ENCODE peak calls at places on chromosomes 13 and 19, in five cellular contexts. One of them, this sample, is unnamed. For H3K4me1, the result is how much of the 10 kb centered on the place peaks cover.

GRCh38 chr13:80086304-80086721 is 254.6 kb downstream of the SPRY2 start:
- DNase-seq in CD8-positive, alpha-beta memory T cell: no peak
- DNase-seq in upper lobe of right lung: no peak
- DNase-seq in uterus: no peak
- DNase-seq in Caco-2: no peak
- DNase-seq in this sample: no peak

GRCh38 chr13:28704919-28705318 is 13.9 kb downstream of the SLC46A3 start:
- DNase-seq in CD8-positive, alpha-beta memory T cell: no peak
- DNase-seq in upper lobe of right lung: no peak
- DNase-seq in uterus: no peak
- DNase-seq in Caco-2: no peak
- DNase-seq in this sample: no peak

GRCh38 chr13:113828282-113828825 is 35.5 kb downstream of the GAS6 start:
- DNase-seq in CD8-positive, alpha-beta memory T cell: no peak
- DNase-seq in upper lobe of right lung: no peak
- DNase-seq in uterus: no peak
- DNase-seq in Caco-2: no peak
- DNase-seq in this sample: no peak

GRCh38 chr19:21698215-21698614 is 69.2 kb downstream of the ZNF100 start:
- DNase-seq in CD8-positive, alpha-beta memory T cell: no peak
- DNase-seq in upper lobe of right lung: no peak
- DNase-seq in uterus: no peak
- DNase-seq in Caco-2: no peak
- DNase-seq in this sample: peak

GRCh38 chr13:50344717-50345116 is 329.5 kb downstream of the KCNRG start:
- DNase-seq in CD8-positive, alpha-beta memory T cell: no peak
- DNase-seq in upper lobe of right lung: no peak
- DNase-seq in uterus: no peak
- DNase-seq in Caco-2: no peak
- DNase-seq in this sample: no peak

GRCh38 chr19:40326201-40326600 is 22.0 kb downstream of the C19orf47 start:
- DNase-seq in CD8-positive, alpha-beta memory T cell: no peak
- DNase-seq in upper lobe of right lung: no peak
- DNase-seq in uterus: no peak
- DNase-seq in Caco-2: no peak
- DNase-seq in this sample: no peak

GRCh38 chr13:23447927-23448326 is 14.4 kb upstream of the SACS start:
- DNase-seq in CD8-positive, alpha-beta memory T cell: no peak
- DNase-seq in upper lobe of right lung: no peak
- DNase-seq in uterus: no peak
- DNase-seq in Caco-2: no peak
- DNase-seq in this sample: no peak

GRCh38 chr19:10365518-10365917 is 14.9 kb downstream of the TYK2 start:
- DNase-seq in CD8-positive, alpha-beta memory T cell: no peak
- DNase-seq in upper lobe of right lung: no peak
- DNase-seq in uterus: no peak
- DNase-seq in Caco-2: no peak
- DNase-seq in this sample: no peak

GRCh38 chr19:8607386-8607785 is 3.1 kb downstream of the ADAMTS10 start:
- DNase-seq in CD8-positive, alpha-beta memory T cell: no peak
- DNase-seq in upper lobe of right lung: no peak
- DNase-seq in uterus: no peak
- DNase-seq in Caco-2: no peak
- DNase-seq in this sample: no peak

GRCh38 chr13:84651288-84651687 is 769.0 kb upstream of the SLITRK1 start:
- DNase-seq in CD8-positive, alpha-beta memory T cell: no peak
- DNase-seq in upper lobe of right lung: no peak
- DNase-seq in uterus: no peak
- DNase-seq in Caco-2: no peak
- DNase-seq in this sample: no peak

GRCh38 chr13:34462843-34463242 is 479.2 kb upstream of the NBEA start:
- DNase-seq in CD8-positive, alpha-beta memory T cell: no peak
- DNase-seq in upper lobe of right lung: no peak
- DNase-seq in uterus: no peak
- DNase-seq in Caco-2: no peak
- DNase-seq in this sample: no peak

GRCh38 chr13:91195789-91196188 is 151.7 kb upstream of the MIR17HG start:
- DNase-seq in CD8-positive, alpha-beta memory T cell: no peak
- DNase-seq in upper lobe of right lung: no peak
- DNase-seq in uterus: no peak
- DNase-seq in Caco-2: no peak
- DNase-seq in this sample: no peak

GRCh38 chr13:51524846-51525566 is 59.3 kb upstream of the WDFY2 start:
- DNase-seq in CD8-positive, alpha-beta memory T cell: no peak
- DNase-seq in upper lobe of right lung: no peak
- DNase-seq in uterus: no peak
- DNase-seq in Caco-2: no peak
- DNase-seq in this sample: no peak

GRCh38 chr13:51520524-51520923 is 63.7 kb upstream of the WDFY2 start:
- DNase-seq in CD8-positive, alpha-beta memory T cell: no peak
- DNase-seq in upper lobe of right lung: no peak
- DNase-seq in uterus: no peak
- DNase-seq in Caco-2: no peak
- DNase-seq in this sample: no peak

GRCh38 chr13:51523082-51523518 is 61.2 kb upstream of the WDFY2 start:
- DNase-seq in CD8-positive, alpha-beta memory T cell: peak
- DNase-seq in upper lobe of right lung: no peak
- DNase-seq in uterus: peak
- DNase-seq in Caco-2: no peak
- DNase-seq in this sample: no peak

GRCh38 chr13:51524312-51524711 is 60.0 kb upstream of the WDFY2 start:
- DNase-seq in CD8-positive, alpha-beta memory T cell: no peak
- DNase-seq in upper lobe of right lung: no peak
- DNase-seq in uterus: no peak
- DNase-seq in Caco-2: no peak
- DNase-seq in this sample: no peak

DNA sequence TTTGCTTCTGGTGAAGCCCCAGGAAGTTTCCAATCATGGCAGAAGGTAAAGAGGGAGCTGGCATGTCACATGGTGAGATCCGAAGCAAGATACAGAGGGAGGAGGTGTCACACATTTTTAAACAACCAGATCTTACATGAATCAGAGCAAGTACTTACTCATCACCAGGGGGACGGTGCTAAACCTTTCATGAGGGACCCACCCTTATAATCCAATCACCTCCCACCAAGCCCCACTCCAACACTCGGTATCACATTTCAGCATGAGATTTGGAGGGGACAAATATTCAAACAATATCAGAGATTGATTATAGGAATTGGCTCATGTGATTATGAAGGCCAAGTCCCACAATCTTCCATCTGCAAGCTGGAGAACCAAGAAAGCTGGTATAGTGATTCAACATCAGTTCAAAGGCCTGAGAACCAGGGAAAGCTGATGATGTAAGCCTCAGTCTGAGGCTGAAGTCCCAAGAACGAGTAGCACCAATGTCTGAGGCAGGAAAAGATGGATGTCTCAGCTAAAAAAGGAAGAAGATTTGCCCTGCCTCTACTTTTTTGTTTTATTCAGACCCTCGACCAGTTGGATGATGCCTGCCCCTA is 58.6 kb upstream of the WDFY2 start:
- DNase-seq in CD8-positive, alpha-beta memory T cell: no peak
- DNase-seq in upper lobe of right lung: no peak
- DNase-seq in uterus: no peak
- DNase-seq in Caco-2: no peak
- DNase-seq in this sample: no peak
- H3K4me1 ChIP-seq in CD8-positive, alpha-beta memory T cell: under half
- H3K4me1 ChIP-seq in upper lobe of right lung: under half
- H3K4me1 ChIP-seq in uterus: under half
- H3K4me1 ChIP-seq in Caco-2: under half
- H3K4me1 ChIP-seq in this sample: under half

GRCh38 chr13:110404321-110404720 is 97.2 kb downstream of the COL4A2 start:
- DNase-seq in CD8-positive, alpha-beta memory T cell: no peak
- DNase-seq in upper lobe of right lung: no peak
- DNase-seq in uterus: no peak
- DNase-seq in Caco-2: no peak
- DNase-seq in this sample: no peak

GRCh38 chr13:110407531-110407930 is 100.4 kb downstream of the COL4A2 start:
- DNase-seq in CD8-positive, alpha-beta memory T cell: no peak
- DNase-seq in upper lobe of right lung: no peak
- DNase-seq in uterus: no peak
- DNase-seq in Caco-2: no peak
- DNase-seq in this sample: no peak

GRCh38 chr13:110407021-110407420 is 99.9 kb downstream of the COL4A2 start:
- DNase-seq in CD8-positive, alpha-beta memory T cell: no peak
- DNase-seq in upper lobe of right lung: no peak
- DNase-seq in uterus: no peak
- DNase-seq in Caco-2: no peak
- DNase-seq in this sample: no peak

GRCh38 chr13:110403721-110404120 is 96.6 kb downstream of the COL4A2 start:
- DNase-seq in CD8-positive, alpha-beta memory T cell: no peak
- DNase-seq in upper lobe of right lung: no peak
- DNase-seq in uterus: no peak
- DNase-seq in Caco-2: no peak
- DNase-seq in this sample: no peak

DNA sequence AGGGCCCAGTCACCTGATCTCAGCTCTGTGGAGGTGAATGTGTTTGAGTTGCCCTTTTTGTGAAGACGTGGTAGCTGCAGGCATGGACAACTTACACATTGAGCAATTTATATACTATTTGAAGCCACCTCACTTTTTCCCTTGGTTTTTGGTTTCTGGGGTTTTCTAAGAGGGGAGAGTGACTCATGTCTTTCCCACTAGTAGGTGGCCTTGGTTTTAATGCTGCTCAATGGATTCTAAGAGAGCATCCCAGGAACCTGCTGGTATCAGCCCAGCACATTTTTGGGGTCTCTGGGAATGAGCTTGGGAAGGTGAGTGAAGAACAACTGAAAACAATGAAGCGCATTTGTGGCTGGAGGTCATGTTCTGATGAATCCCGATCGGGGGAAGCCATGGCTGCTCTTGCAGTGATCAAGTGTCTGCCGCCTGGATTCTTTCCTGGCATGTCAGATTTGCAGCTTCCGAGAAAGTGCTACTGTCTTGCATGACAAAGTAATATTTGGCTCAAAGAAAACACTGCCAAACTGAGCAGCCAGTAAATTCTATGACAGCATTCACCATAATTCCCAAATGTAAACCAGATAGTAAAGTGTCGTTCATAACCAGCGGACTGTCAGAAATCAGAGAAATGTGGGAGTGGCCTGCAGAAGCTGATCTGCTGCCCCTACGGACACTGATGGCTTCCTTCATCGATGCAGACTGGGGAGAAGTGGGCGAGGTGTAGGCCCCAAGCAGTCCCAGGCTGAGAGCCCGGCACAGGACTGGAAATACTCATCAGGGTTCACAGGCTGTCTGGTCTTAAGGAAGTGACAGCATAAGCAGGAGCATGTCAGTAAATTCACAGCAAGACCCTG is 98.7 kb downstream of the COL4A2 start:
- DNase-seq in CD8-positive, alpha-beta memory T cell: no peak
- DNase-seq in upper lobe of right lung: no peak
- DNase-seq in uterus: no peak
- DNase-seq in Caco-2: no peak
- DNase-seq in this sample: no peak
- H3K4me1 ChIP-seq in CD8-positive, alpha-beta memory T cell: under half
- H3K4me1 ChIP-seq in upper lobe of right lung: under half
- H3K4me1 ChIP-seq in uterus: under half
- H3K4me1 ChIP-seq in Caco-2: under half
- H3K4me1 ChIP-seq in this sample: under half

GRCh38 chr19:1079566-1080111 is 12.7 kb downstream of the ARHGAP45 start:
- DNase-seq in CD8-positive, alpha-beta memory T cell: peak
- DNase-seq in upper lobe of right lung: peak
- DNase-seq in uterus: no peak
- DNase-seq in Caco-2: no peak
- DNase-seq in this sample: no peak
- H3K4me1 ChIP-seq in CD8-positive, alpha-beta memory T cell: half or more
- H3K4me1 ChIP-seq in upper lobe of right lung: under half
- H3K4me1 ChIP-seq in uterus: under half
- H3K4me1 ChIP-seq in Caco-2: under half
- H3K4me1 ChIP-seq in this sample: half or more

DNA sequence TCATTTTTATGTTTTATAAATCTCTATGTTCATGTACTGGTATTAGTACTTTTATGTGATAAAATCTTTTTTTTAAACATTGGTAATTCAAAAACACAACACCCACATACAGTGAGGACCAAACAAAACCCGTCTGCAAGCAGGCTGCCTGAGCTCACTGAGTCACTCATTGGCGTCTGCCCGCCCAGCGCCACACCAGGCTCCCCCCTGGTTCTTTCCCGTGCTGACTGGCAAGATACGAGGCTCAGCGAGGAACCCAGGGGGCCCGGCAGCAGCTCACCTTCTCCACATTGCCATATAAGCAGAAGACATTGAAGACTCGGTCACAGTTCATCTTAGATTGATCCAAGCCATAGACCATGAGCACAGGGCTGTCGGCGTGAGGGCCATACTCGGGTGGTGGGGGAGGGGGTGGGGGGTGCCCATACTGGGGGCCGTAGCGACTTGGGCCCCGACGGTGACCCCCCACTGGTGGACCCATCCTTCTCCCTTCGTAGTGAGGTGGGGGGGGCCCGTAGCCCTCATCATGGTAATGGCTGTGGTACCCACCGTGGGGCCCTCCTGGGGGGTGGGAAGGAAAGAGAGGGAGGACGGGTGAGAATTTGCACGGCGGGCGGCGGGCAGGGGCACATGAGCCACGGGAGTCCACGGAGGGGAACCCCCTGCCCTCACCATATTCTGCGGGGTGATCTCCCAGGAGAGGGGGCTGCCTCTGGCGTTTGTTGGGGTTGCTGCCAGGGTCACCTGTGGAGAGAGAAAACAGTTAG is 8.4 kb upstream of the ECH1 start:
- DNase-seq in CD8-positive, alpha-beta memory T cell: no peak
- DNase-seq in upper lobe of right lung: no peak
- DNase-seq in uterus: no peak
- DNase-seq in Caco-2: no peak
- DNase-seq in this sample: no peak
- H3K4me1 ChIP-seq in CD8-positive, alpha-beta memory T cell: under half
- H3K4me1 ChIP-seq in upper lobe of right lung: under half
- H3K4me1 ChIP-seq in uterus: under half
- H3K4me1 ChIP-seq in Caco-2: under half
- H3K4me1 ChIP-seq in this sample: under half

GRCh38 chr13:25276748-25277147 is 10.5 kb downstream of the MTMR6 start:
- DNase-seq in CD8-positive, alpha-beta memory T cell: no peak
- DNase-seq in upper lobe of right lung: no peak
- DNase-seq in uterus: no peak
- DNase-seq in Caco-2: no peak
- DNase-seq in this sample: no peak

GRCh38 chr13:25281937-25282332 is 5.4 kb downstream of the MTMR6 start:
- DNase-seq in CD8-positive, alpha-beta memory T cell: no peak
- DNase-seq in upper lobe of right lung: no peak
- DNase-seq in uterus: no peak
- DNase-seq in Caco-2: no peak
- DNase-seq in this sample: no peak

GRCh38 chr13:25286308-25286968 is 850 bp downstream of the MTMR6 start:
- DNase-seq in CD8-positive, alpha-beta memory T cell: peak
- DNase-seq in upper lobe of right lung: no peak
- DNase-seq in uterus: no peak
- DNase-seq in Caco-2: no peak
- DNase-seq in this sample: peak

GRCh38 chr13:25286969-25287961 is at the start of gene MTMR6:
- DNase-seq in CD8-positive, alpha-beta memory T cell: peak
- DNase-seq in upper lobe of right lung: peak
- DNase-seq in uterus: peak
- DNase-seq in Caco-2: peak
- DNase-seq in this sample: peak

GRCh38 chr13:25281193-25281936 is 5.9 kb downstream of the MTMR6 start:
- DNase-seq in CD8-positive, alpha-beta memory T cell: no peak
- DNase-seq in upper lobe of right lung: no peak
- DNase-seq in uterus: no peak
- DNase-seq in Caco-2: no peak
- DNase-seq in this sample: no peak
- H3K4me1 ChIP-seq in CD8-positive, alpha-beta memory T cell: under half
- H3K4me1 ChIP-seq in upper lobe of right lung: under half
- H3K4me1 ChIP-seq in uterus: under half
- H3K4me1 ChIP-seq in Caco-2: under half
- H3K4me1 ChIP-seq in this sample: under half